ENCODE peak calls at places on chromosomes 12 and 14, in ten cellular contexts. I is brain microvascular endothelial cell, R is stomach, J is adrenal gland, K is fibroblast of the aortic adventitia, X is A549, G is AG09309, Q is AG10803, M is IMR-90, C is psoas muscle. B is an unnamed sample.

GRCh38 chr12:108630481-108631207 is 3.0 kb downstream of the SELPLG start:
- DNase-seq in I (no peak), R (no peak), J (no peak), K (peak; percentile 76), X (no peak), G (peak; percentile 78), Q (peak; percentile 77), M (peak; percentile 77), C (no peak), B (peak; percentile 96)

GRCh38 chr12:96064266-96064665 is 28.9 kb upstream of the LTA4H start:
- DNase-seq in I (no peak), R (no peak), J (no peak), K (no peak), X (no peak), G (no peak), Q (no peak), M (no peak), C (no peak), B (no peak)

GRCh38 chr12:78641837-78642423 is 222.6 kb upstream of the SYT1 start:
- DNase-seq in I (no peak), R (no peak), J (no peak), K (peak; percentile 51), X (no peak), G (no peak), Q (peak; percentile 12), M (peak; percentile 4), C (no peak), B (no peak)

GRCh38 chr14:32470161-32470705 is 141.1 kb downstream of the AKAP6 start:
- DNase-seq in I (no peak), R (no peak), J (no peak), K (no peak), X (no peak), G (no peak), Q (no peak), M (peak; percentile 54), C (no peak), B (no peak)

GRCh38 chr12:107515446-107515958 is 170.1 kb upstream of the PWP1 start:
- DNase-seq in I (peak; percentile 95), R (no peak), J (no peak), K (peak; percentile 95), X (peak; percentile 87), G (peak; percentile 68), Q (peak; percentile 91), M (peak; percentile 93), C (peak; percentile 72), B (peak; percentile 86)

GRCh38 chr12:79420146-79420618 is 270.6 kb downstream of the PAWR start:
- DNase-seq in I (peak; percentile 92), R (no peak), J (no peak), K (peak; percentile 97), X (peak; percentile 38), G (peak; percentile 92), Q (peak; percentile 98), M (peak; percentile 95), C (no peak), B (peak; percentile 89)

GRCh38 chr12:95663525-95663924 is 112.2 kb upstream of the USP44 start:
- DNase-seq in I (no peak), R (no peak), J (no peak), K (peak; percentile 80), X (no peak), G (no peak), Q (peak; percentile 36), M (no peak), C (no peak), B (no peak)

GRCh38 chr14:65946494-65946893 is 534.0 kb downstream of the FUT8 start:
- DNase-seq in I (no peak), R (no peak), J (no peak), K (no peak), X (no peak), G (no peak), Q (no peak), M (no peak), C (no peak), B (no peak)

GRCh38 chr12:13074396-13075113 is 28.9 kb downstream of the GSG1 start:
- DNase-seq in I (no peak), R (no peak), J (no peak), K (peak; percentile 57), X (no peak), G (no peak), Q (peak; percentile 24), M (peak; percentile 40), C (no peak), B (peak; percentile 48)

DNA sequence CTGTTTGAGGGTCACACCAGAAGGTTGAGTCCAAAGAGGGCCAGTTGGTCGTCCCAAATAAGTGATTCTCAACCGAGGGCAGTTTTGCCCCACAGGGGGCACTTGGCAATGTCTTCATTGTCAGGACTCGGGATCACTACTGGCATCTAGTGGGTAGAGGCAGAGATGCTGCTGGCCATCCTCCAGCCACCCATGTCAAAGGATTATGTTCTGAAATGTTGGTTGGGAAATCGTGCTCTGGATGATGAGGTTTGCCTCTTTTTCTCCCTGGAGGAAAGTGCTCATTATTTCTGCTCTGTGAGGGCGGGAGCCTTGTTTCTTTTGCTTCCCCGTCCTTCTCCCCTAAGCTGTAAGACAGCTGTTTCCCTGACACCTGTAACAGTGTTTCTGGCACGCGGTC is 3.6 kb downstream of the ZNF839 start:
- DNase-seq in I (peak; percentile 79), R (peak; percentile 67), J (peak; percentile 89), K (peak; percentile 88), X (peak; percentile 82), G (peak; percentile 77), Q (peak; percentile 88), M (peak; percentile 81), C (peak; percentile 80), B (peak; percentile 84)
- TF ChIP-seq CTCF in I (peak; percentile 77), R (no peak), J (peak; percentile 34), K (peak; percentile 74), X (peak; percentile 81), G (peak; percentile 78), Q (peak; percentile 78), M (peak; percentile 77), C (peak; percentile 43), B (peak; percentile 73)

GRCh38 chr12:34286483-34286882 is 264.2 kb downstream of the ALG10 start:
- DNase-seq in I (no peak), R (peak; percentile 2), J (no peak), K (no peak), X (no peak), G (no peak), Q (no peak), M (no peak), C (no peak), B (no peak)
- H3K4me3 ChIP-seq in I (no peak overlapping the region), R (no peak overlapping the region), J (no peak overlapping the region), K (no peak overlapping the region), X (no peak overlapping the region), G (no peak overlapping the region), Q (no peak overlapping the region), M (no peak overlapping the region), C (no peak overlapping the region), B (no peak overlapping the region)

GRCh38 chr12:16389594-16389993 is 42.1 kb downstream of the MGST1 start:
- DNase-seq in I (peak; percentile 56), R (no peak), J (no peak), K (peak; percentile 80), X (no peak), G (peak; percentile 25), Q (peak; percentile 62), M (peak; percentile 88), C (no peak), B (peak; percentile 67)

GRCh38 chr12:16384732-16385131 is 37.3 kb downstream of the MGST1 start:
- DNase-seq in I (no peak), R (no peak), J (no peak), K (no peak), X (no peak), G (no peak), Q (no peak), M (no peak), C (no peak), B (no peak)

GRCh38 chr12:16387919-16388318 is 40.5 kb downstream of the MGST1 start:
- DNase-seq in I (no peak), R (no peak), J (no peak), K (no peak), X (no peak), G (no peak), Q (no peak), M (no peak), C (no peak), B (no peak)

DNA sequence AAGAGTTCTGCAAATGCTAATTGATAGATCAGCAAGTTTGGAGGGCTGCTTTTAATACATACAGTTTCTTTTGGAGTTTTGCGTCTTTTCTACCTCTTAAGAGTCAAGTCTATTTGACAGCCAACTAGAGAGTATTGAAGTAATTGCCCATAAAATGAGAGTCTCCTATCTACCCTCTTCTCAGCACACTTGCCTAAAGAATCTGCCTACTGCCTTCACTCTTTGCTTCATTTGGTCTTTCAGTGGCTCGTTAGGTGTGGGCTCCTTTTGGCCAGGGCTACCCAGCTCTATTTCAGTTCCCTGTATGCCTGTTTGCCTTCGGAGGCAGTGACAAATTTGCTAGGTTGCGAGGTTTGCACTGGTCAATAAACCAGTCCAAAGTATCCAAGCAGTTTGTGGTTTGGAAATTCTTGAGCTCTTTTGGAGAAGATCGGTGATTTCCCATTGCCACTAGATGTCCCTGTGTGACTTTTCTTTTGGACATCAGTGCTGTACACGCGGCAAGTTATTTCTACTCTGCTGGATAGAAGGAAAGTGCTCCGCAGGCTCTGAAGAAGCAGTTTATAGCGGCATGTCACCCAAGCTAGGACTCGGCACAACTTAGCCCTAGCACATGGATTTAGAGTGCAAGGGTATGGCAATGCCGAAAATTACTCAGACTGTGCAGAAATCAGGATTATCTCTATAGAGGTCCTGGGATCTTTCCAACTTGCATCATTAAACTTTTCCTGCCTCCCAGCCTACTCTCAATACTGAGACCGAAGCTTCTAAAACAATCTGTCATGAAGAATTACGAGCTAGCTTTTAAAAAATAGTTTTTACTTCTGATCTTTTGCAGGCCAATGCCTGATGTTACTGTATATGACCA is 38.6 kb downstream of the MGST1 start:
- DNase-seq in I (peak; percentile 51), R (peak; percentile 28), J (peak; percentile 63), K (peak; percentile 85), X (peak; percentile 21), G (peak; percentile 3), Q (peak; percentile 73), M (peak; percentile 70), C (no peak), B (peak; percentile 75)
- TF ChIP-seq CTCF in I (peak; percentile 56), R (no peak), J (peak; percentile 51), K (peak; percentile 43), X (peak; percentile 54), G (peak; percentile 28), Q (peak; percentile 66), M (peak; percentile 67), C (peak; percentile 19), B (peak; percentile 55)

GRCh38 chr12:120224304-120225199 is 23.6 kb upstream of the RPLP0 start:
- DNase-seq in I (no peak), R (peak; percentile 83), J (peak; percentile 79), K (peak; percentile 41), X (no peak), G (no peak), Q (no peak), M (no peak), C (peak; percentile 47), B (no peak)
- H3K4me3 ChIP-seq in I (no peak overlapping the region), R (peak overlapping the region; percentile 45), J (no peak overlapping the region), K (peak overlapping the region; percentile 13), X (no peak overlapping the region), G (no peak overlapping the region), Q (no peak overlapping the region), M (no peak overlapping the region), C (no peak overlapping the region), B (no peak overlapping the region)

GRCh38 chr14:103882503-103883262 is 35.3 kb upstream of the PPP1R13B start:
- DNase-seq in I (no peak), R (no peak), J (no peak), K (peak; percentile 12), X (no peak), G (no peak), Q (no peak), M (no peak), C (no peak), B (peak; percentile 30)
- TF ChIP-seq CTCF in I (no peak), R (no peak), J (no peak), K (no peak), X (no peak), G (no peak), Q (no peak), M (no peak), C (no peak), B (no peak)

B was measured in foreskin fibroblast.